ENCODE peak calls at places on chromosomes 5 and 9, in four cellular contexts. Y, S, B and M are unnamed samples.

GRCh38 chr9:135296783-135297715 is 182.5 kb upstream of the PPP1R26 start:
- DNase-seq in Y (no peak), S (no peak), B (no peak), M (no peak)

GRCh38 chr5:39780341-39780740 is 355.6 kb upstream of the DAB2 start:
- DNase-seq in Y (no peak), S (peak), B (peak), M (no peak)

GRCh38 chr9:128862401-128862851 is 19.3 kb downstream of the KYAT1 start:
- DNase-seq in Y (peak), S (no peak), B (no peak), M (no peak)

GRCh38 chr5:3320317-3320865 is 275.2 kb upstream of the IRX1 start:
- DNase-seq in Y (no peak), S (no peak), B (no peak), M (no peak)

GRCh38 chr5:116488334-116488733 is 86.3 kb downstream of the SEMA6A start:
- DNase-seq in Y (no peak), S (no peak), B (no peak), M (no peak)

GRCh38 chr5:37712750-37713149 is 127.1 kb downstream of the GDNF start:
- DNase-seq in Y (no peak), S (no peak), B (no peak), M (no peak)

GRCh38 chr9:114098660-114099522 is at the start of gene KIF12:
- DNase-seq in Y (peak), S (no peak), B (peak), M (peak)

GRCh38 chr9:71758277-71758676 is 10.0 kb downstream of the CEMIP2 start:
- DNase-seq in Y (no peak), S (no peak), B (peak), M (no peak)

GRCh38 chr5:1516615-1517601 is 6.9 kb downstream of the LPCAT1 start:
- DNase-seq in Y (peak), S (peak), B (no peak), M (peak)

GRCh38 chr5:64977779-64978178 is 209.0 kb downstream of the CWC27 start:
- DNase-seq in Y (no peak), S (peak), B (no peak), M (no peak)

GRCh38 chr5:132294728-132295504 is 722 bp downstream of the SLC22A4 start:
- DNase-seq in Y (peak), S (peak), B (peak), M (peak)

GRCh38 chr5:172266071-172266675 is 17.4 kb downstream of the UBTD2 start:
- DNase-seq in Y (no peak), S (no peak), B (no peak), M (no peak)

GRCh38 chr9:2234371-2234893 is 219.3 kb downstream of the SMARCA2 start:
- DNase-seq in Y (no peak), S (peak), B (no peak), M (peak)

GRCh38 chr9:75889977-75890540 is 414 bp upstream of the PCSK5 start:
- DNase-seq in Y (peak), S (peak), B (no peak), M (peak)

GRCh38 chr5:16773990-16774389 is 157.2 kb upstream of the RETREG1 start:
- DNase-seq in Y (no peak), S (peak), B (peak), M (no peak)

GRCh38 chr5:57172466-57172961 is 1.3 kb upstream of the GPBP1 start:
- DNase-seq in Y (no peak), S (peak), B (no peak), M (peak)

GRCh38 chr9:134858051-134858841 is 22.4 kb upstream of the FCN2 start:
- DNase-seq in Y (no peak), S (peak), B (no peak), M (peak)

GRCh38 chr5:73382412-73382795 is 66.2 kb downstream of the FOXD1 start:
- DNase-seq in Y (no peak), S (no peak), B (no peak), M (no peak)

GRCh38 chr9:6552033-6552737 is 93.3 kb downstream of the GLDC start:
- DNase-seq in Y (no peak), S (peak), B (no peak), M (no peak)

GRCh38 chr5:163564321-163564924 is 59.0 kb downstream of the MAT2B start:
- DNase-seq in Y (peak), S (peak), B (peak), M (peak)

GRCh38 chr9:127703289-127703946 is 3.4 kb upstream of the CFAP157 start:
- DNase-seq in Y (no peak), S (no peak), B (no peak), M (no peak)